ENCODE peak calls at places on chromosomes 2 and 18, in ten cellular contexts. F is endodermal cell; Z is CD8-positive, alpha-beta T cell; E is AG10803; K is fibroblast of lung; V is epithelial cell of esophagus; I is fibroblast of the aortic adventitia; U is fibroblast of mammary gland; T is kidney; J is transverse colon. Y is an unnamed sample.

GRCh38 chr2:237669129-237669627 is 41.8 kb downstream of the LRRFIP1 start:
- DNase-seq in J (no peak), I (no peak), U (no peak), T (no peak), V (no peak), K (no peak), E (no peak), F (no peak), Z (no peak), Y (no peak)

GRCh38 chr18:9619545-9619944 is 5.2 kb upstream of the PPP4R1 start:
- DNase-seq in I (peak; percentile 86), T (no peak), F (no peak), K (peak; percentile 89), E (peak; percentile 65), J (no peak), V (peak; percentile 51), U (peak; percentile 43), Z (no peak), Y (no peak)

GRCh38 chr2:149056541-149056940 is 18.0 kb downstream of the LYPD6B start:
- DNase-seq in J (no peak), Z (no peak), F (peak; percentile 6), U (no peak), I (no peak), T (no peak), E (no peak), K (no peak), V (no peak), Y (no peak)

GRCh38 chr2:182522428-182522896 is 95.6 kb upstream of the PDE1A start:
- DNase-seq in U (peak; percentile 7), I (no peak), T (no peak), E (peak; percentile 26), Z (no peak), F (no peak), K (no peak), V (no peak), J (no peak), Y (no peak)

GRCh38 chr2:96554293-96555145 is 18.0 kb downstream of the ARID5A start:
- DNase-seq in Z (peak; percentile 70), E (peak; percentile 62), J (peak; percentile 71), F (peak; percentile 89), U (peak; percentile 53), T (peak; percentile 88), I (peak; percentile 64), K (peak; percentile 61), V (peak; percentile 59), Y (peak; percentile 66)

GRCh38 chr2:203177361-203177760 is 61.5 kb upstream of the CYP20A1 start:
- DNase-seq in Z (no peak), V (peak; percentile 17), U (peak; percentile 14), T (no peak), K (no peak), I (no peak), F (no peak), J (no peak), E (peak; percentile 15), Y (no peak)

GRCh38 chr2:55460562-55460961 is 40.9 kb upstream of the CCDC88A start:
- DNase-seq in J (no peak), K (peak; percentile 34), F (no peak), V (peak; percentile 32), T (no peak), I (peak; percentile 40), U (peak; percentile 50), E (peak; percentile 6), Z (no peak), Y (no peak)

GRCh38 chr2:162258686-162259085 is 15.4 kb upstream of the FAP start:
- DNase-seq in T (no peak), V (no peak), E (peak; percentile 79), Z (no peak), I (peak; percentile 64), K (no peak), J (no peak), F (no peak), U (peak; percentile 80), Y (no peak)

GRCh38 chr2:73828818-73829570 is at the start of gene STAMBP:
- DNase-seq in F (peak; percentile 98), Z (peak; percentile 91), V (peak; percentile 98), J (peak; percentile 98), I (peak; percentile 97), T (peak; percentile 98), U (peak; percentile 95), K (peak; percentile 97), E (peak; percentile 90), Y (peak; percentile 81)

GRCh38 chr2:73825408-73825807 is 3.4 kb upstream of the STAMBP start:
- DNase-seq in J (no peak), I (no peak), V (no peak), F (no peak), K (no peak), T (no peak), U (peak; percentile 21), E (no peak), Z (no peak), Y (no peak)

GRCh38 chr2:73827660-73828388 is 937 bp upstream of the STAMBP start:
- DNase-seq in T (no peak), V (no peak), K (no peak), I (no peak), E (no peak), F (no peak), Z (no peak), U (no peak), J (no peak), Y (no peak)

GRCh38 chr2:73828389-73828817 is 358 bp upstream of the STAMBP start:
- DNase-seq in Z (no peak), K (no peak), F (no peak), V (no peak), J (no peak), I (no peak), E (no peak), U (no peak), T (no peak), Y (no peak)

GRCh38 chr2:73827018-73827417 is 1.7 kb upstream of the STAMBP start:
- DNase-seq in Z (no peak), V (peak; percentile 67), T (no peak), I (peak; percentile 59), J (no peak), U (peak; percentile 69), K (peak; percentile 61), E (peak; percentile 34), F (no peak), Y (no peak)
- TF ChIP-seq CTCF in Z (no peak), V (peak; percentile 48), T (no peak), I (peak; percentile 48), J (peak; percentile 35), U (peak; percentile 70), K (peak; percentile 38), E (peak; percentile 52), F (peak; percentile 43), Y (no peak)

GRCh38 chr2:147046473-147046872 is 798.4 kb upstream of the ACVR2A start:
- DNase-seq in K (no peak), E (no peak), Z (no peak), V (no peak), I (no peak), J (no peak), U (no peak), T (no peak), F (no peak), Y (no peak)

GRCh38 chr2:147040585-147041494 is 804.0 kb upstream of the ACVR2A start:
- DNase-seq in I (no peak), F (no peak), U (no peak), V (no peak), E (no peak), K (no peak), T (no peak), Z (no peak), J (no peak), Y (no peak)

GRCh38 chr2:147049888-147050446 is 794.9 kb upstream of the ACVR2A start:
- DNase-seq in V (no peak), Z (no peak), F (no peak), T (no peak), K (peak; percentile 37), U (peak; percentile 7), E (no peak), J (no peak), I (peak; percentile 14), Y (no peak)

DNA sequence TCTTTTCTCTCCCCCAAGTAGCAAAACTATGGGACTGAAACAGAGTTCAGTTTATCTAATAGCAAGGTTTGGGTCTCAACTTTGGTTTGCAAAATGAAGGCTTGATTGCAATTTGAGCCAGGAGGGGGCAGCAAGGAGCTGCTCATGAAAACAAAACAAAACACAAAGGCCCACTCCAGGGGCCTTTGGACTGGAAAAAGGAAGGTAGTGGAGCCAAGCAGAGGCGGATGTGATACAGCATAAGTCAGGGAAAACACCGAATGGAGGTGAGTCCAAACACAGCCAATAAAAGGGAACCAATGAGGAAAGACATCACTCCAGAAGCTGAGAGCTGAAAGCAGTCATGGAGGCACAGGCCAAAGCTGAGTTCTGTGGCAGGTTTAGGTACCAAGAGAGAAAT is 799.7 kb upstream of the ACVR2A start:
- DNase-seq in K (peak; percentile 62), I (peak; percentile 86), T (no peak), U (peak; percentile 68), Z (peak; percentile 33), F (peak; percentile 92), E (peak; percentile 50), J (peak; percentile 60), V (peak; percentile 68), Y (no peak)
- TF ChIP-seq CTCF in K (peak; percentile 56), I (peak; percentile 79), T (peak; percentile 64), U (peak; percentile 76), Z (peak; percentile 10), F (peak; percentile 92), E (peak; percentile 75), J (peak; percentile 53), V (peak; percentile 86), Y (peak; percentile 59)

DNA sequence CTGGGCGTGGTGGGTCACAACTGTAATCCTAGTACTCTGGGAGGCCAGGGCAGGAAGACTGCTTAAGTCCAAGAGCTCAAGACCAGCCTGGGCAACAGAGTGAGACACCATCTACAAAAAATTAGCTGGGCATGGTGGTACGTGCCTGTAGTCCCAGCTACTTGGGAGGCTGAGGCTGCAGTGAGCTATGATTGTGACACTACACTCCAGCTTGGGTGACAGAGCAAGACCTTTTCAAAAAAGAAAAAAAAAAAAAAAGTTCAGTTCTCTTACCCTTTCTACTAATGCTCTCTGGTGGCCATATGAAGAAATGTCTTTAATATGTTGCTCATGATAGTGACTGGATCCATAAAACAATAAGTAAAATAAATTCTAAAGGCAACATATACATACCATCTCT is 14.9 kb downstream of the TYW5 start:
- DNase-seq in Z (no peak), I (peak; percentile 27), K (peak; percentile 47), E (peak; percentile 37), V (peak; percentile 24), F (no peak), U (peak; percentile 43), J (no peak), T (no peak), Y (no peak)
- TF ChIP-seq CTCF in Z (no peak), I (peak; percentile 31), K (no peak), E (peak; percentile 40), V (peak; percentile 18), F (peak; percentile 70), U (peak; percentile 35), J (peak; percentile 17), T (peak; percentile 12), Y (peak; percentile 16)

DNA sequence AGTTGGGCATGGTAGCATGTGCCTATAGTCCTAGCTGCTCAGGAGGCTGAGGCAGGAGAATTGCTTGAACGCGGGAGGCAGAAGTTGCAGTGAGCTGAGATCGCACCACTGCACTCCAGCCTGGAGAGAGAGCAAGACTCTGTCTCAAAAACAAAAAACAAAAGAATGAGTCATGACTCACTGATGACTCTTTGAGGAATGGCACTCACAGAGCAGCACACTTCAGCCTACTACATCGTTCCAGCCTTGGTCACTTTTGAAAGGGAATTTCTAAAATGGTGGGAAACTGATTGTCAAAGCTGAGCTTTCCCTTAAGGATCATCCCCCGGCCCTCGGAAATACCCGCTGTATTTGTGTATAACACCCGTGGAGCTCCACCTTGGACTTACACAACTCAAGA is 217.3 kb upstream of the HS6ST1 start:
- DNase-seq in U (peak; percentile 94), Z (no peak), T (no peak), V (peak; percentile 16), K (peak; percentile 86), E (peak; percentile 80), I (peak; percentile 63), F (no peak), J (no peak), Y (no peak)
- TF ChIP-seq CTCF in U (peak; percentile 6), Z (no peak), T (no peak), V (no peak), K (no peak), E (no peak), I (no peak), F (no peak), J (no peak), Y (no peak)

Y was measured in natural killer cell.